ENCODE peak calls at places on chromosomes 11 and 22, in ten cellular contexts. Z is heart left ventricle, N is AG09319, V is A549, M is type B pancreatic cell, W is GM23338, D is endodermal cell, F is sigmoid colon, Q is mesothelial cell of epicardium, U is HFF-Myc. S is an unnamed sample.

GRCh38 chr11:14902650-14903350 is 10.8 kb upstream of the CYP2R1 start:
- DNase-seq in M (no peak), Q (no peak), V (no peak), W (no peak), U (no peak), D (no peak), Z (no peak), F (no peak), N (no peak), S (no peak)

GRCh38 chr22:38826801-38827200 is 17.0 kb downstream of the NPTXR start:
- DNase-seq in V (no peak), N (no peak), Q (no peak), M (no peak), Z (no peak), U (no peak), F (no peak), W (no peak), D (no peak), S (no peak)

GRCh38 chr11:3134651-3135490 is 30.2 kb downstream of the OSBPL5 start:
- DNase-seq in V (no peak), W (no peak), U (no peak), Q (peak), M (no peak), N (no peak), Z (no peak), D (peak), F (peak), S (no peak)

GRCh38 chr11:47332303-47332711 is 20.2 kb downstream of the MYBPC3 start:
- DNase-seq in V (no peak), Q (no peak), F (no peak), Z (peak), W (no peak), U (no peak), M (no peak), N (no peak), D (no peak), S (no peak)

GRCh38 chr22:35589071-35589735 is 27.9 kb downstream of the MB start:
- DNase-seq in U (peak), D (no peak), W (no peak), N (peak), M (no peak), F (peak), V (peak), Q (no peak), Z (no peak), S (no peak)

GRCh38 chr11:64089915-64090810 is 54.4 kb downstream of the FLRT1 start:
- DNase-seq in U (no peak), V (no peak), D (no peak), N (no peak), Z (no peak), Q (no peak), W (no peak), M (no peak), F (no peak), S (no peak)

GRCh38 chr11:10476927-10477689 is 22.0 kb downstream of the AMPD3 start:
- DNase-seq in Q (no peak), F (no peak), M (no peak), D (no peak), N (no peak), V (no peak), Z (no peak), W (no peak), U (no peak), S (no peak)

GRCh38 chr22:45263790-45264269 is 20.9 kb upstream of the UPK3A start:
- DNase-seq in Z (peak), N (peak), U (peak), F (peak), V (peak), W (peak), M (no peak), Q (no peak), D (peak), S (peak)

GRCh38 chr22:30116362-30117117 is 36.3 kb downstream of the HORMAD2 start:
- DNase-seq in F (no peak), D (no peak), W (no peak), U (no peak), N (no peak), Q (no peak), V (no peak), Z (no peak), M (no peak), S (no peak)

GRCh38 chr11:2276999-2277328 is 6.6 kb upstream of the ASCL2 start:
- DNase-seq in D (peak), N (no peak), M (no peak), V (no peak), W (no peak), Q (no peak), Z (no peak), U (no peak), F (no peak), S (peak)

GRCh38 chr11:127470485-127470884 is 469.9 kb upstream of the KIRREL3 start:
- DNase-seq in Z (no peak), M (no peak), D (peak), U (no peak), Q (no peak), W (peak), F (no peak), N (no peak), V (no peak), S (no peak)

GRCh38 chr11:30583505-30584280 is 2.5 kb downstream of the MPPED2 start:
- DNase-seq in Q (no peak), V (no peak), N (no peak), D (peak), F (peak), W (peak), U (no peak), M (peak), Z (peak), S (peak)

GRCh38 chr11:2888266-2888968 is 2.8 kb upstream of the CDKN1C start:
- DNase-seq in U (no peak), W (peak), D (peak), F (peak), N (peak), Q (peak), Z (peak), M (peak), V (peak), S (peak)

GRCh38 chr22:49871482-49871881 is 17.8 kb downstream of the ZBED4 start:
- DNase-seq in F (no peak), Z (no peak), M (no peak), N (no peak), D (no peak), U (no peak), V (no peak), Q (no peak), W (no peak), S (no peak)

GRCh38 chr22:44975444-44976262 is 34.2 kb downstream of the PHF21B start:
- DNase-seq in V (peak), Z (peak), M (peak), D (peak), N (peak), Q (peak), U (peak), F (peak), W (peak), S (peak)

GRCh38 chr22:30646518-30647160 is 11.1 kb downstream of the SLC35E4 start:
- DNase-seq in W (no peak), Q (no peak), N (no peak), Z (no peak), M (no peak), D (peak), V (no peak), U (no peak), F (no peak), S (no peak)

GRCh38 chr11:7657306-7658025 is 15.8 kb downstream of the CYB5R2 start:
- DNase-seq in V (peak), N (peak), D (peak), U (no peak), Z (peak), F (peak), Q (no peak), W (peak), M (no peak), S (peak)

GRCh38 chr11:118076754-118077281 is at the start of gene TMPRSS4:
- DNase-seq in N (no peak), Q (no peak), D (no peak), W (peak), V (no peak), M (no peak), Z (no peak), F (no peak), U (no peak), S (no peak)

GRCh38 chr11:44470849-44471248 is 94.6 kb upstream of the CD82 start:
- DNase-seq in M (no peak), W (no peak), V (no peak), U (no peak), Q (no peak), D (no peak), Z (peak), F (no peak), N (no peak), S (no peak)

GRCh38 chr11:59417023-59417422 is 9.2 kb downstream of the OR5A2 start:
- DNase-seq in U (no peak), W (no peak), D (no peak), Z (no peak), V (no peak), Q (no peak), M (no peak), N (no peak), F (no peak), S (no peak)

GRCh38 chr11:61791737-61792309 is 576 bp downstream of the TMEM258 start:
- DNase-seq in W (peak), Z (peak), F (peak), D (peak), V (peak), Q (no peak), M (no peak), U (peak), N (peak), S (no peak)

GRCh38 chr11:16494918-16495691 is 138.8 kb upstream of the SOX6 start:
- DNase-seq in N (no peak), M (no peak), Z (no peak), F (no peak), U (no peak), V (no peak), W (no peak), Q (no peak), D (no peak), S (no peak)

GRCh38 chr11:18727499-18728236 is 1.7 kb upstream of the IGSF22 start:
- DNase-seq in M (no peak), F (no peak), Q (no peak), N (no peak), U (peak), W (peak), V (peak), D (peak), Z (no peak), S (peak)

GRCh38 chr22:25841775-25842174 is 99.8 kb downstream of the MYO18B start:
- DNase-seq in N (no peak), Q (no peak), F (no peak), V (no peak), W (no peak), M (no peak), Z (no peak), U (no peak), D (no peak), S (no peak)

GRCh38 chr22:44396021-44396726 is 83.4 kb upstream of the SHISAL1 start:
- DNase-seq in Q (no peak), F (no peak), Z (no peak), N (no peak), W (no peak), U (no peak), D (peak), V (no peak), M (peak), S (no peak)

GRCh38 chr11:120929090-120929489 is 94.8 kb upstream of the TBCEL start:
- DNase-seq in W (no peak), F (no peak), U (peak), D (no peak), Q (no peak), V (no peak), N (no peak), M (no peak), Z (no peak), S (no peak)

GRCh38 chr11:61126266-61126665 is 24.0 kb downstream of the CD5 start:
- DNase-seq in F (no peak), W (no peak), Z (peak), Q (no peak), U (no peak), N (no peak), M (no peak), V (no peak), D (no peak), S (no peak)

GRCh38 chr11:130435671-130436070 is 7.3 kb upstream of the ADAMTS8 start:
- DNase-seq in Q (no peak), U (no peak), N (no peak), D (no peak), M (no peak), W (no peak), F (no peak), Z (no peak), V (no peak), S (no peak)

GRCh38 chr11:65573391-65574146 is 1.2 kb downstream of the FAM89B start:
- DNase-seq in D (no peak), Z (peak), N (no peak), W (no peak), Q (no peak), F (peak), M (no peak), U (no peak), V (no peak), S (no peak)

GRCh38 chr11:65572356-65573043 is at the start of gene FAM89B:
- DNase-seq in W (peak), V (peak), U (no peak), Z (peak), N (no peak), D (peak), M (peak), Q (peak), F (peak), S (peak)

GRCh38 chr11:65571420-65571819 is 918 bp upstream of the FAM89B start:
- DNase-seq in F (peak), M (no peak), Q (no peak), U (no peak), N (no peak), D (no peak), V (no peak), W (no peak), Z (peak), S (no peak)

GRCh38 chr11:65569973-65570918 is at the start of gene ZNRD2:
- DNase-seq in N (peak), W (peak), Z (peak), F (peak), V (peak), M (peak), D (peak), U (peak), Q (peak), S (peak)

DNA sequence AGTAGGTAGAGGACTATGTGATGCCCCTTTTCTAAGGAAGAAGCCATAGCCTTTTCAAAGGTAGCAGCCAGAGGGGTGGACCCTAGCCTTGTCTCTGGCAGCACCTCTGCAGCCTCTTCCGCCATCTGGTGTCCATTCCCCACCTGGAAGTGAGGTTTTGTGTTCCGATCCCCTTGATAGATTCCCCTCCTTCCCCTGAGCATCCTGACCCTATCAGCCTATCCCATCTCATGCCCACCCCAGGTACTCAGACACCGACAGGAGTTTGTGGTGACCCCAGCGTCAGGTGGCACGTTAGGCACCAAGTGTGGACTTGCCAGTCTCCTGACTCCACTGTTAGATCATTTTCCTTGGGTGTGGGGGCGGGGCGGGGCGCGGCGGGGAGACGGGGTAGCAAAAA is 398 bp upstream of the FAM89B start:
- DNase-seq in Z (no peak), F (no peak), U (no peak), N (no peak), M (no peak), W (peak), D (peak), V (peak), Q (no peak), S (no peak)
- TF ChIP-seq CTCF in Z (peak), F (peak), U (peak), N (peak), M (peak), W (peak), D (peak), V (peak), Q (no peak), S (peak)

GRCh38 chr22:24768537-24769374 is 5.8 kb downstream of the PIWIL3 start:
- DNase-seq in Z (peak), V (peak), N (peak), U (peak), D (peak), M (no peak), W (peak), F (peak), Q (no peak), S (peak)
- TF ChIP-seq CTCF in Z (peak), V (peak), N (peak), U (peak), D (peak), M (peak), W (peak), F (peak), Q (no peak), S (peak)

DNA sequence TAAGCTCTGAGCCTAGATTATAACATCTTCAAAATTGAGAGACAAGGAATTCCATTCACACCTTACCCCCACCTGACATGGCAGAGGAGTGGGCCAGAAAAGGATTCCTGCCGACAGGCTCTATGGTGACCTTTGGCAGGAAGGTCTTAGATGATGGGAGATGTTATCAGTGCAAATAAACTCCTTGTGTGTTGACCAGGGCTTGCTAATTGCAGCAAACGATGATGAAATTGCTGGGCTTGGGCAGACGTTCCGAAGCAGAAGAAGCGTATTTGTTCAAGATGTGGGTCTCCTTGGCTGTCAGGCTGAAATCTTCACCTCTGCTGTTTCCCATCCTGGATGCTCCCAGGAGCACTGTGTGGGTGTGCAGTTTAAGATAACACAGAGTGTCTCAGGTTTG is 183.7 kb upstream of the CADM1 start:
- DNase-seq in V (no peak), W (no peak), U (no peak), D (no peak), Z (no peak), N (no peak), Q (no peak), M (no peak), F (peak), S (no peak)
- TF ChIP-seq CTCF in V (no peak), W (no peak), U (no peak), D (no peak), Z (no peak), N (no peak), Q (no peak), M (no peak), F (no peak), S (no peak)

GRCh38 chr11:70381350-70381749 is 17.0 kb upstream of the CTTN start:
- DNase-seq in N (no peak), U (no peak), Q (no peak), V (no peak), W (no peak), F (peak), D (no peak), Z (no peak), M (no peak), S (no peak)

GRCh38 chr11:70377645-70378044 is 20.7 kb upstream of the CTTN start:
- DNase-seq in F (no peak), V (no peak), N (no peak), D (no peak), M (no peak), Q (no peak), U (no peak), W (no peak), Z (no peak), S (no peak)

GRCh38 chr11:70381872-70382842 is 16.2 kb upstream of the CTTN start:
- DNase-seq in D (peak), W (peak), U (no peak), Z (no peak), Q (no peak), N (peak), V (peak), F (peak), M (no peak), S (no peak)

GRCh38 chr11:70376621-70377020 is 21.7 kb upstream of the CTTN start:
- DNase-seq in W (no peak), V (no peak), D (no peak), M (no peak), N (no peak), U (no peak), Q (no peak), F (peak), Z (no peak), S (no peak)

GRCh38 chr11:70378506-70379134 is 19.7 kb upstream of the CTTN start:
- DNase-seq in V (no peak), W (peak), U (no peak), M (no peak), Q (no peak), D (no peak), Z (no peak), F (peak), N (no peak), S (no peak)
- TF ChIP-seq CTCF in V (peak), W (peak), U (peak), M (no peak), Q (no peak), D (peak), Z (no peak), F (no peak), N (no peak), S (peak)

DNA sequence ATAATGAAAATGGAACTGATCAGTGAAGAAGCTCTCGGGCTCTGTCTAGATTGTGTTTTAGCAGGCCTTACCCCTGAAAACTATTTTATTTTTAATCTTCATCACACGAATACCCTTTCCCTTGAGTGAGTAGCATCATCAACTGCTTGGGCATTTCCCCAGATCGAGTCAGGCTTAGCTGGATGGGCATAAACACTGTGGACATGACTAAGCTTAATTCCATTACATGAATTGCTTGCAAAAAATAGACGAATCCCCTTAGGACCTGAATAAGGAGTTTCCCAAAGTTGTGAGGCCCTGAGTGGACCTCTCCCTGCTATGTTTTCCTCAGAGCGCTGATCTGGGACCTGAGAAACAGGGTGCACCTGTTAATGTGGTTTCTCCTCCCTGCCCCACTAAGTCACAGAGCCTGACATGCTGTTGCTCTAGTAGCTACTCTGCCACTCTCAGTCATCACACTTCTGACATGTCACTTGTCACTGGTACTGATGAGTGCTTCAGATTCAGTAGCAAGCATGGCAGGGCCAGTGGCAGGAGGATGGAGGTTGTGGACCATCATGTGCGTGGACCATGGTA is 53.5 kb downstream of the ENDOD1 start:
- DNase-seq in D (no peak), Z (no peak), W (no peak), F (no peak), V (no peak), Q (no peak), U (no peak), N (no peak), M (no peak), S (no peak)
- TF ChIP-seq CTCF in D (no peak), Z (no peak), W (no peak), F (no peak), V (no peak), Q (no peak), U (no peak), N (no peak), M (no peak), S (no peak)

DNA sequence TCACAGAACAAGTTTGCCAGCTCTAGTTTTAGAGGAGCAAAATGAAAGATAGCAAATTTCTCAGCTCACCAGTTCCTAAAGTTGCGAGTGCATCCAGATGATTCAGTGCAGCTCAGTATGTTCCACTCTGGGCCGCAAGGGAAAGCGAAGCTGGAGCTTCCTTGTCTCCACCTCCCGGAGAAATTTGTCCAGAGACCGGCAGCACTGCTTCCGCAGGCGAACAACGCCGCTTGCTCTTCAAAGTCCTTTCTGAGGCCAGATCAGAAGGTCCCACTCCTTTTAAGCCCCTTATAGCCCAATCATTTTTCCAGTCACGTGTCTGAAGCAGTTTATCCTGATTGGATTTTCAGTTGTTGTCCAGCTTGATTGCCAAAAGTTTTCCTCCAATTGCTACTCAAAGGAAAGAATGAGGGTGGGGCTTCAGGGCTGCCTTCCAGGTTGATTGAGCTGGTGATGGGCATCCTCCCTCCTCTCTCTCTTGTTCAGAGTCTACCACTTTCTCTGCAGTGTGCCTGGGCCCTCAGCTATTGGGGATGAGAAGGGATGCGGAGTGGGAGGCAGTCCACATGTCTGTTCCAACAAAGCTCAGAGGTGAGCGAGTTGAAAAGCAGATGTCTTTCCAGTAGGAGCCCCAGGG is at the start of gene ZNF280A:
- DNase-seq in Z (no peak), N (no peak), D (peak), F (no peak), V (peak), M (no peak), U (no peak), Q (no peak), W (peak), S (no peak)
- TF ChIP-seq CTCF in Z (no peak), N (no peak), D (peak), F (no peak), V (no peak), M (no peak), U (no peak), Q (no peak), W (no peak), S (no peak)